ENCODE peak calls at places on chromosomes 4 and X, in nine cellular contexts. S, U, W, K, T, Q, O, H and X are unnamed samples.

GRCh38 chrX:153769158-153769864 is 5.3 kb downstream of the PLXNB3 start:
- DNase-seq in W (no peak), U (no peak), S (no peak), H (no peak), K (no peak), O (no peak), Q (peak; percentile 25), T (peak; percentile 5), X (no peak)

GRCh38 chrX:150478496-150479492 is 89.6 kb upstream of the MTM1 start:
- DNase-seq in Q (no peak), S (no peak), T (no peak), W (no peak), U (no peak), H (no peak), O (no peak), K (no peak), X (no peak)

GRCh38 chrX:19344207-19344534 is 444 bp downstream of the PDHA1 start:
- DNase-seq in K (no peak), O (no peak), H (no peak), T (no peak), U (no peak), W (no peak), Q (no peak), S (no peak), X (no peak)

GRCh38 chr4:6701371-6701770 is 7.7 kb downstream of the S100P start:
- DNase-seq in T (no peak), H (no peak), O (no peak), Q (peak; percentile 58), W (no peak), K (no peak), U (no peak), S (no peak), X (no peak)

GRCh38 chr4:96097040-96097607 is 257.2 kb downstream of the PDHA2 start:
- DNase-seq in T (no peak), U (no peak), O (no peak), H (no peak), S (no peak), W (no peak), K (no peak), Q (no peak), X (no peak)

GRCh38 chr4:101037938-101038413 is 309.4 kb downstream of the PPP3CA start:
- DNase-seq in W (no peak), Q (no peak), T (no peak), S (no peak), O (no peak), H (no peak), K (no peak), U (no peak), X (no peak)

GRCh38 chrX:124346064-124346876 is at the start of gene SH2D1A:
- DNase-seq in K (no peak), H (peak; percentile 52), S (no peak), U (no peak), O (peak; percentile 5), W (no peak), Q (peak; percentile 41), T (no peak), X (no peak)

GRCh38 chr4:78056265-78057129 is 626 bp upstream of the FRAS1 start:
- DNase-seq in K (no peak), S (no peak), W (peak; percentile 68), T (peak; percentile 73), U (peak; percentile 64), H (peak; percentile 79), O (no peak), Q (no peak), X (peak; percentile 89)

GRCh38 chr4:166458756-166459155 is 585.7 kb downstream of the TLL1 start:
- DNase-seq in H (no peak), K (no peak), W (peak; percentile 28), T (no peak), O (no peak), U (no peak), Q (no peak), S (no peak), X (no peak)

GRCh38 chrX:40434947-40435346 is 145.8 kb upstream of the ATP6AP2 start:
- DNase-seq in U (peak; percentile 21), S (no peak), H (no peak), Q (no peak), O (no peak), K (no peak), W (peak; percentile 52), T (no peak), X (peak; percentile 59)

GRCh38 chrX:152635941-152636340 is 1.8 kb upstream of the GABRQ start:
- DNase-seq in H (peak; percentile 8), Q (no peak), K (no peak), T (peak; percentile 10), W (peak; percentile 75), O (no peak), S (peak; percentile 33), U (peak; percentile 27), X (peak; percentile 64)

GRCh38 chrX:131763674-131764073 is 219.8 kb downstream of the OR13H1 start:
- DNase-seq in Q (peak; percentile 54), O (no peak), W (peak; percentile 96), U (peak; percentile 74), S (no peak), H (peak; percentile 1), T (peak; percentile 89), K (no peak), X (no peak)

GRCh38 chr4:109298279-109299010 is 4.0 kb downstream of the COL25A1 start:
- DNase-seq in K (no peak), O (no peak), W (no peak), S (no peak), H (peak; percentile 13), T (no peak), Q (no peak), U (no peak), X (no peak)

GRCh38 chrX:154547245-154548027 is at the start of gene IKBKG:
- DNase-seq in H (peak; percentile 89), O (peak; percentile 83), Q (peak; percentile 89), T (peak; percentile 92), U (peak; percentile 77), W (peak; percentile 87), K (peak; percentile 83), S (peak; percentile 70), X (peak; percentile 93)

GRCh38 chrX:16839852-16840460 is 30.2 kb downstream of the RBBP7 start:
- DNase-seq in U (no peak), Q (no peak), K (no peak), S (no peak), H (no peak), W (peak; percentile 84), T (no peak), O (no peak), X (no peak)

GRCh38 chrX:50818986-50819385 is 5.0 kb upstream of the SHROOM4 start:
- DNase-seq in K (no peak), W (no peak), Q (no peak), S (no peak), H (no peak), T (no peak), O (no peak), U (no peak), X (no peak)

GRCh38 chr4:183253451-183253850 is 66.6 kb downstream of the CLDN22 start:
- DNase-seq in S (no peak), W (no peak), H (no peak), U (no peak), T (no peak), O (no peak), K (no peak), Q (no peak), X (no peak)

GRCh38 chrX:48910926-48911406 is 480 bp downstream of the SLC35A2 start:
- DNase-seq in Q (no peak), U (no peak), O (no peak), K (no peak), T (no peak), W (peak; percentile 41), S (no peak), H (peak; percentile 60), X (no peak)

GRCh38 chr4:176970853-176971252 is 178.1 kb upstream of the VEGFC start:
- DNase-seq in T (no peak), Q (no peak), H (no peak), U (no peak), W (peak; percentile 65), K (no peak), S (no peak), O (no peak), X (no peak)

GRCh38 chr4:39237179-39237578 is 54.9 kb downstream of the WDR19 start:
- DNase-seq in W (peak; percentile 9), S (no peak), Q (no peak), K (no peak), H (no peak), O (no peak), T (no peak), U (no peak), X (no peak)

GRCh38 chr4:8504279-8505007 is 63.9 kb downstream of the TRMT44 start:
- DNase-seq in H (no peak), S (no peak), O (no peak), U (no peak), Q (no peak), W (no peak), K (no peak), T (peak; percentile 18), X (no peak)

GRCh38 chr4:165991325-165992180 is 118.5 kb downstream of the TLL1 start:
- DNase-seq in O (no peak), T (no peak), H (no peak), K (no peak), Q (no peak), U (no peak), S (no peak), W (peak; percentile 21), X (no peak)

GRCh38 chrX:12058087-12058486 is 80.2 kb upstream of the FRMPD4 start:
- DNase-seq in S (no peak), Q (no peak), O (no peak), W (no peak), K (no peak), H (no peak), T (no peak), U (no peak), X (no peak)

GRCh38 chr4:74632634-74633033 is 161.7 kb downstream of the BTC start:
- DNase-seq in W (peak; percentile 95), H (no peak), S (peak; percentile 73), T (peak; percentile 24), K (no peak), U (no peak), Q (no peak), O (peak; percentile 22), X (no peak)

GRCh38 chr4:86980230-86980629 is 45.4 kb downstream of the AFF1 start:
- DNase-seq in K (no peak), W (no peak), Q (no peak), U (no peak), H (no peak), O (no peak), T (no peak), S (no peak), X (no peak)

GRCh38 chr4:15164571-15164970 is 162.3 kb downstream of the CPEB2 start:
- DNase-seq in W (no peak), S (no peak), Q (no peak), H (no peak), U (peak; percentile 35), T (no peak), O (no peak), K (no peak), X (no peak)

GRCh38 chrX:12779534-12779933 is 11.7 kb upstream of the PRPS2 start:
- DNase-seq in S (no peak), U (no peak), W (peak; percentile 11), Q (no peak), O (no peak), K (no peak), T (no peak), H (no peak), X (no peak)

GRCh38 chr4:112898357-112899141 is 150.9 kb upstream of the ANK2 start:
- DNase-seq in Q (no peak), O (no peak), H (no peak), U (no peak), T (no peak), S (no peak), W (no peak), K (no peak), X (no peak)

GRCh38 chr4:142350886-142351285 is 495.2 kb downstream of the INPP4B start:
- DNase-seq in K (no peak), H (no peak), U (no peak), W (peak; percentile 80), O (no peak), Q (no peak), S (no peak), T (peak; percentile 14), X (no peak)